ENCODE peak calls at places on chromosomes 12 and 14, in four cellular contexts. One of them, this sample, is unnamed.

GRCh38 chr14:102568115-102568614 is 24.3 kb upstream of the RCOR1 start:
- DNase-seq in stimulated activated CD4-positive, alpha-beta T cell treated with anti-CD3 and anti-CD28 coated beads, Interleukin-15, amount 100 ng/mL, for 1 hour: no peak
- DNase-seq in AG10803: no peak
- DNase-seq in hippocampal formation: no peak
- DNase-seq in this sample: no peak

GRCh38 chr12:6423267-6424007 is 21.3 kb upstream of the CD27 start:
- DNase-seq in hippocampal formation: peak
- DNase-seq in stimulated activated CD4-positive, alpha-beta T cell treated with anti-CD3 and anti-CD28 coated beads, Interleukin-15, amount 100 ng/mL, for 1 hour: peak
- DNase-seq in AG10803: peak
- DNase-seq in this sample: peak

GRCh38 chr12:81095470-81096232 is 17.8 kb downstream of the ACSS3 start:
- DNase-seq in hippocampal formation: peak
- DNase-seq in AG10803: no peak
- DNase-seq in stimulated activated CD4-positive, alpha-beta T cell treated with anti-CD3 and anti-CD28 coated beads, Interleukin-15, amount 100 ng/mL, for 1 hour: no peak
- DNase-seq in this sample: no peak

GRCh38 chr12:116495260-116495659 is 63.9 kb upstream of the MAP1LC3B2 start:
- DNase-seq in stimulated activated CD4-positive, alpha-beta T cell treated with anti-CD3 and anti-CD28 coated beads, Interleukin-15, amount 100 ng/mL, for 1 hour: no peak
- DNase-seq in AG10803: peak
- DNase-seq in hippocampal formation: no peak
- DNase-seq in this sample: no peak

GRCh38 chr12:90504806-90505205 is 450.2 kb downstream of the CCER1 start:
- DNase-seq in stimulated activated CD4-positive, alpha-beta T cell treated with anti-CD3 and anti-CD28 coated beads, Interleukin-15, amount 100 ng/mL, for 1 hour: no peak
- DNase-seq in AG10803: no peak
- DNase-seq in hippocampal formation: no peak
- DNase-seq in this sample: no peak

GRCh38 chr12:97567619-97568110 is 105.1 kb downstream of the RMST start:
- DNase-seq in stimulated activated CD4-positive, alpha-beta T cell treated with anti-CD3 and anti-CD28 coated beads, Interleukin-15, amount 100 ng/mL, for 1 hour: no peak
- DNase-seq in hippocampal formation: no peak
- DNase-seq in AG10803: no peak
- DNase-seq in this sample: no peak

GRCh38 chr12:61554268-61555008 is 705.8 kb upstream of the USP15 start:
- DNase-seq in AG10803: no peak
- DNase-seq in hippocampal formation: no peak
- DNase-seq in stimulated activated CD4-positive, alpha-beta T cell treated with anti-CD3 and anti-CD28 coated beads, Interleukin-15, amount 100 ng/mL, for 1 hour: no peak
- DNase-seq in this sample: no peak

GRCh38 chr12:46266869-46267617 is 1.8 kb downstream of the SLC38A1 start:
- DNase-seq in stimulated activated CD4-positive, alpha-beta T cell treated with anti-CD3 and anti-CD28 coated beads, Interleukin-15, amount 100 ng/mL, for 1 hour: peak
- DNase-seq in hippocampal formation: peak
- DNase-seq in AG10803: peak
- DNase-seq in this sample: peak

GRCh38 chr12:126648074-126648473 is 1582.8 kb downstream of the AACS start:
- DNase-seq in hippocampal formation: no peak
- DNase-seq in stimulated activated CD4-positive, alpha-beta T cell treated with anti-CD3 and anti-CD28 coated beads, Interleukin-15, amount 100 ng/mL, for 1 hour: no peak
- DNase-seq in AG10803: no peak
- DNase-seq in this sample: no peak

GRCh38 chr14:96271421-96271762 is 15.4 kb downstream of the BDKRB1 start:
- DNase-seq in AG10803: no peak
- DNase-seq in hippocampal formation: no peak
- DNase-seq in stimulated activated CD4-positive, alpha-beta T cell treated with anti-CD3 and anti-CD28 coated beads, Interleukin-15, amount 100 ng/mL, for 1 hour: no peak
- DNase-seq in this sample: no peak

GRCh38 chr12:80648866-80649265 is 58.6 kb upstream of the MYF6 start:
- DNase-seq in stimulated activated CD4-positive, alpha-beta T cell treated with anti-CD3 and anti-CD28 coated beads, Interleukin-15, amount 100 ng/mL, for 1 hour: no peak
- DNase-seq in hippocampal formation: no peak
- DNase-seq in AG10803: peak
- DNase-seq in this sample: no peak

GRCh38 chr12:42507589-42507988 is 82.0 kb downstream of the PRICKLE1 start:
- DNase-seq in hippocampal formation: no peak
- DNase-seq in stimulated activated CD4-positive, alpha-beta T cell treated with anti-CD3 and anti-CD28 coated beads, Interleukin-15, amount 100 ng/mL, for 1 hour: no peak
- DNase-seq in AG10803: no peak
- DNase-seq in this sample: no peak

GRCh38 chr12:24719293-24719721 is 229.6 kb downstream of the BCAT1 start:
- DNase-seq in AG10803: peak
- DNase-seq in hippocampal formation: no peak
- DNase-seq in stimulated activated CD4-positive, alpha-beta T cell treated with anti-CD3 and anti-CD28 coated beads, Interleukin-15, amount 100 ng/mL, for 1 hour: no peak
- DNase-seq in this sample: no peak

GRCh38 chr14:29668201-29668600 is 259.4 kb downstream of the PRKD1 start:
- DNase-seq in stimulated activated CD4-positive, alpha-beta T cell treated with anti-CD3 and anti-CD28 coated beads, Interleukin-15, amount 100 ng/mL, for 1 hour: no peak
- DNase-seq in hippocampal formation: peak
- DNase-seq in AG10803: peak
- DNase-seq in this sample: no peak

GRCh38 chr12:101939856-101940265 is 62.5 kb downstream of the DRAM1 start:
- DNase-seq in stimulated activated CD4-positive, alpha-beta T cell treated with anti-CD3 and anti-CD28 coated beads, Interleukin-15, amount 100 ng/mL, for 1 hour: no peak
- DNase-seq in hippocampal formation: peak
- DNase-seq in AG10803: peak
- DNase-seq in this sample: peak

GRCh38 chr12:57744194-57744776 is 554 bp upstream of the TSPAN31 start:
- DNase-seq in hippocampal formation: no peak
- DNase-seq in stimulated activated CD4-positive, alpha-beta T cell treated with anti-CD3 and anti-CD28 coated beads, Interleukin-15, amount 100 ng/mL, for 1 hour: no peak
- DNase-seq in AG10803: peak
- DNase-seq in this sample: peak